ENCODE peak calls at places on chromosomes 16 and 17, in four cellular contexts. C, A, S and U are unnamed samples.

GRCh38 chr16:88298882-88299745 is 83.6 kb upstream of the ZNF469 start:
- DNase-seq in C (peak; percentile 45), A (no peak), S (peak; percentile 54), U (no peak)

GRCh38 chr16:66093217-66093616 is 273.3 kb upstream of the CDH5 start:
- DNase-seq in C (no peak), A (no peak), S (no peak), U (no peak)

GRCh38 chr17:82273327-82274133 is at the start of gene CSNK1D:
- DNase-seq in A (no peak), S (peak; percentile 91), C (peak; percentile 97), U (peak; percentile 86)

GRCh38 chr17:1005361-1005946 is 8.5 kb downstream of the TIMM22 start:
- DNase-seq in S (peak; percentile 53), A (no peak), C (peak; percentile 90), U (peak; percentile 61)

GRCh38 chr17:48730240-48730550 is 1.6 kb upstream of the HOXB13 start:
- DNase-seq in A (no peak), S (no peak), C (no peak), U (no peak)

GRCh38 chr17:31627960-31628359 is 231.1 kb downstream of the COPRS start:
- DNase-seq in C (no peak), A (no peak), S (no peak), U (no peak)

GRCh38 chr17:59521465-59522126 is 43.8 kb upstream of the DHX40 start:
- DNase-seq in C (peak; percentile 81), A (peak; percentile 41), S (no peak), U (peak; percentile 25)

GRCh38 chr17:12545877-12546513 is 119.7 kb upstream of the MYOCD start:
- DNase-seq in C (no peak), A (peak; percentile 73), S (no peak), U (peak; percentile 10)

GRCh38 chr16:66751135-66751991 is at the start of gene DYNC1LI2:
- DNase-seq in A (no peak), S (peak; percentile 79), C (peak; percentile 94), U (peak; percentile 40)

DNA sequence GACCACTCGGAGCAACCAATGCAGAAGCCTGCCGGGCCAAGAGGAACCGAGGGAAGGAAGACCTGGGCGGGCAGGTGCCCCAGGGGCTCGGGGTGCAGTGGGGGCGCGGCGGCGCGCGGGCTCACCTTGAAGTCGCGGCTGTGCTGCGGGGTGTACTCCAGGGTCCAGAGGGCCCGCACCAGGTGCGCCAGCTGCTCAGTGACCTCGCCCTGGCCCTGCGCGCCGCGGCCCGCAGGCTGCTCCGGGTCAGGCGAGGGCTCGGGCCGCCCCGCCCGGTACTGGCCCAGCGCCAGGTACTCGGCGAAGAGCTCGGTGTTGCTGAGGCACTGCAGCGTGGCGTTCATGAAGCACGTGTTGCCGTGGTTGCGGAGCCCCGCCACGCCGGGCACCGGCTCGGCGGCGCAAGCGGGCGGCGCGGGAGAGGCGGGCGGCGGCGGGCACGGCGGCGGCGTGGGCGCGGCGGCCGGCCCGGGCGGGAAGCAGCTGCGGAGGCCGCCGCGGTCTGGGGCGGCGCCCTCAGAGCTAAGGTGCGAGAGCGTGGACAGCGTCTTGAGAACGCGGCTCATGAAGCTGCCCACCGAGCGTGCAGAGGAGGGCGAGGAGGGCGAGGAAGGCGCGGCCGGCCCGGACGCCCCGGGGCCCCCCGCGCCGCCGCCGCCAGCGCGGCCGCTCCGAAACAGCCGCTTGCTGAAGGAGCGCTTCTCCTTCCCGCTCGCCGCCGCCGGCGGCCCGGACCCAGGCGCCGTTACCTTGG is 562 bp downstream of the USP31 start:
- DNase-seq in A (no peak), C (peak; percentile 91), S (peak; percentile 62), U (no peak)
- H3K27ac ChIP-seq in A (no peak overlapping the region), C (peak overlapping the region; percentile 51), S (peak overlapping the region; percentile 84), U (no peak overlapping the region)

GRCh38 chr16:84717484-84717883 is 17.7 kb downstream of the USP10 start:
- DNase-seq in C (no peak), S (no peak), A (no peak), U (no peak)

GRCh38 chr16:84722068-84722467 is 22.3 kb downstream of the USP10 start:
- DNase-seq in A (no peak), C (no peak), S (no peak), U (no peak)

GRCh38 chr16:84716740-84717139 is 16.9 kb downstream of the USP10 start:
- DNase-seq in S (no peak), C (no peak), A (no peak), U (no peak)

GRCh38 chr16:84715854-84716253 is 16.1 kb downstream of the USP10 start:
- DNase-seq in A (no peak), C (no peak), S (no peak), U (no peak)

DNA sequence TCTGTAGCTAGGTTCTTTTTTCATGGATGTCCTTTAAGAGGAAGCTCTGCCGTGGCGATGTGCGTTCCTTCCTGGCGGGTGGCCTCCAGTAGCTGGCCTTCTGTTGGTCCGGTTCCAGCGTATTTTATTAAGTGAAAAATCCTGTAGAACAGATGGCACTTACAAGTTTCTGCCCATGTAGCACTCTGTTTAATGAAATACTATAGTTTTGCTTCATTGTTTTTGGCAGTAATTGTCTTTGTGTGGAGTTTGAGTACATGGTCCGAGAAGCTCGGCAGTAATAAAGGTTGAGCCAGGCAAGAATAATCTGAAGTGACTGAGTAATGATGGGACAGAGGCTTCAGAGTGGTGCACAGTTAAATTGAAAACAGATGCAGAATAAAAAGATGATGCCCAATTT is 20.4 kb downstream of the USP10 start:
- DNase-seq in C (no peak), A (no peak), S (no peak), U (no peak)
- H3K27ac ChIP-seq in C (no peak overlapping the region), A (no peak overlapping the region), S (peak overlapping the region; percentile 35), U (no peak overlapping the region)

GRCh38 chr17:8360751-8361150 is 15.8 kb downstream of the KRABD2 start:
- DNase-seq in C (no peak), A (no peak), S (no peak), U (no peak)
- H3K27ac ChIP-seq in C (no peak overlapping the region), A (no peak overlapping the region), S (no peak overlapping the region), U (no peak overlapping the region)

GRCh38 chr16:84995666-84996065 is 15.7 kb downstream of the ZDHHC7 start:
- DNase-seq in C (peak; percentile 15), S (no peak), A (no peak), U (no peak)
- H3K27ac ChIP-seq in C (no peak overlapping the region), S (peak overlapping the region; percentile 99), A (no peak overlapping the region), U (no peak overlapping the region)

DNA sequence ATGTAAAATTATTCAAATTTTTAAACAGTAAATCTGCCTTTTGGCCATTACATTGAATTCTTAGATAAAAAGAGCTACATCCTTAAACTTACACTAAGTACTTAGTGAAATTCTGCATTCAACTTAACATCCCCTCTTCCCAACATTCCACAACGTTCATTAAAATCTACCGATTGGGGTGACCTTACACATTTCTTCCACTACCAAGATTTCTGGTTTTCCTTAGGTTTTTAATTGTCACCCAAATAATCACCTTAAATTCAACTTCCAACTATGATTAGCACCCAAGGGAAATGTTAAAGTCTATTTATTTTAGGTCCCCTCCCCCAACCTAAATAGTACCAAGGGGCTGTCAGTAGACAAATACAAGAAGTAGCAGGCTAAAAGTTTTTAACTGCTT is 4.9 kb downstream of the SRSF1 start:
- DNase-seq in S (no peak), A (no peak), C (no peak), U (no peak)
- H3K27ac ChIP-seq in S (peak overlapping the region; percentile 5), A (no peak overlapping the region), C (no peak overlapping the region), U (no peak overlapping the region)

DNA sequence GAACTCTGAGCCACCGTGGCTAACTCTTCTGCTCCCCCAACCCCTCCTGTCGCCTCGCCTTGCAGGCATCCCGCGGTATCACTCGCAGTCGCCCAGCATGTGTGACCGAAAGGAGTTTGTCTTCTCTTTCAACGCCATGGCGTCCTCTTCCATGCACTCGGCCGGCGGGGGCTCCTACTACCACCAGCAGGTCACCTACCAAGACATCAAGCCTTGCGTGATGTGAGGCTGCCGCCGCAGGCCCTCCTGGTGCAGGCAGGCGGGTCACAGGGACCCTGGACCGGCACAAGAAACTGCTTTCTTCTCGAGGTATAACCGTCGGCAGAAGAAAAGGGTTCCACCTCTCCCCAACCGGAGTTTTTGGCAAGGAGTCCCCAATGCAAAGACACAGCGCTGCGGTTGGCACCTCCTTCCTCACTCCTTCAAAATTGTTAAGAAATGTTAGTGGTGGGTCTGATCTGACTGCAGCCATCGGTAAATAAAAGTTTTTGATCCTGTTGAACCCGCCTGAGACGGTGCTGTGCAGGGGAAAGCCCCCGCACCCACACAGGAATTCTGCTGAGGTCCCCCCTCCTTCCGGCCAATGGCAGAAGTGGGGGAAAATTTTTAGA is 2.6 kb downstream of the FOXF1 start:
- DNase-seq in S (peak; percentile 52), A (no peak), C (peak; percentile 58), U (no peak)
- H3K27ac ChIP-seq in S (no peak overlapping the region), A (no peak overlapping the region), C (no peak overlapping the region), U (no peak overlapping the region)

DNA sequence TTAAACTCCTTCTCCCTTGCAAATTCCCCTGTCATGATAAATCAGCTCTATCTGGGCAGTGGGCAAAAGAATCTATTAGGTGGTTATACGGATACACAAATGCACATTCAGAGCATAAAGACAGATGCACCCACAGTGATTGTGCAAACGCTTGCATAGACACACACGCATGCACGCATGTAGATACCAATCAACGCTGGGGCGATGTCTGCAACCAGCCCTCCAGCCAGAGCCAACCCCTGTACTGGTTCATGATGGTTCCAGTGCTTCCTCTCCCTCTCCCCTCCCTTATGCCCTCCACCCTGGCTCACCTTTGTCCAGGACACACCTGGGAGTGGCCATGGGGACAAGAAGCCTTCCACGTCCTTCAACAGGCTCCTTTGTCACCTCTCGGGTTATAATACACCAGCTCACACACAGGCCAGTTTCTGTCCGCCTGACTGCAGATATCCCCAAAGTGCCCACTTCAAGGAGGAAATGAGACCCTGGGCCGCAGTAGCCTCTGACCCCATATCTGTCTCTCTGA is 33.1 kb upstream of the SNN start:
- DNase-seq in A (no peak), C (no peak), S (no peak), U (no peak)
- H3K27ac ChIP-seq in A (no peak overlapping the region), C (no peak overlapping the region), S (no peak overlapping the region), U (no peak overlapping the region)

DNA sequence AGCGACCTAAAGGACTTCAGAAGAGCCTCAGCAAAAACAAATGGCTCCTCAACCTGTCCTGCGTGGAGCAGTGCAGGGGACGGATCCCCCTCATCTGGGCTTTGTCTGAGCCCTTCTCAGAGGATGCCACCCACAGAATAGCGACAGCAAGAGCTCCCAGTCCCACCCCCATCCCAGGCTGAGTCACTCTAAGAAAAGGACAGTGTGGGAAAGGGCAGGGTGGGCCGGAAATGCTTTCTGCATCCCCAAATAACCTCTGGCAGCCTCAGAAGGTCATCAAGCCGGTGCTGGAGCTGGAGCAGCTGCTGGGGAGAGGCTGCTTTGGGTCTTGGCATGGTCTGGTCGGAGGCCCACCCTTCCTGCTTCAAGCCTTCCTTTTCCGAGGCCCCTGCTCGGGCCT is 8.9 kb downstream of the SLC12A4 start:
- DNase-seq in S (no peak), C (peak; percentile 85), A (no peak), U (no peak)
- H3K27ac ChIP-seq in S (peak overlapping the region; percentile 5), C (no peak overlapping the region), A (no peak overlapping the region), U (no peak overlapping the region)